ENCODE peak calls at places on chromosomes 5 and 9, in ten cellular contexts. O is body of pancreas, I is heart left ventricle, L is transverse colon, T is sigmoid colon, R is IMR-90, J is thyroid gland, F is uterus, W is prostate gland, Q is spleen. C is an unnamed sample.

GRCh38 chr5:149777382-149777781 is 47.3 kb downstream of the PPARGC1B start:
- DNase-seq in W (no peak), O (no peak), L (no peak), F (peak), J (no peak), Q (no peak), I (peak), R (no peak), T (peak), C (no peak)

GRCh38 chr9:129284607-129285291 is 106.7 kb upstream of the IER5L start:
- DNase-seq in O (peak), W (no peak), R (no peak), Q (peak), T (peak), F (no peak), J (no peak), L (no peak), I (no peak), C (peak)

GRCh38 chr5:85814596-85814995 is 803.1 kb upstream of the COX7C start:
- DNase-seq in Q (no peak), R (no peak), J (no peak), F (no peak), T (no peak), I (no peak), O (no peak), L (no peak), W (no peak), C (no peak)

GRCh38 chr9:99635032-99635431 is 186.7 kb upstream of the NR4A3 start:
- DNase-seq in W (no peak), R (peak), F (no peak), O (no peak), J (no peak), L (no peak), T (no peak), I (no peak), Q (no peak), C (no peak)

GRCh38 chr5:72921103-72921502 is 34.7 kb upstream of the FCHO2 start:
- DNase-seq in O (no peak), T (no peak), F (no peak), L (no peak), J (no peak), W (no peak), Q (no peak), I (no peak), R (no peak), C (no peak)

GRCh38 chr5:173319610-173320100 is 8.6 kb downstream of the STC2 start:
- DNase-seq in R (no peak), O (no peak), W (no peak), T (no peak), Q (peak), J (no peak), L (no peak), F (no peak), I (no peak), C (no peak)

GRCh38 chr9:80928697-80929096 is 760.6 kb downstream of the TLE1 start:
- DNase-seq in R (no peak), I (no peak), O (no peak), W (no peak), F (no peak), T (no peak), J (no peak), L (no peak), Q (no peak), C (no peak)

GRCh38 chr9:105264380-105264779 is 19.9 kb downstream of the SLC44A1 start:
- DNase-seq in J (no peak), Q (no peak), R (no peak), W (no peak), I (no peak), L (no peak), O (no peak), F (no peak), T (no peak), C (no peak)

GRCh38 chr5:68848086-68848485 is 245.7 kb upstream of the SLC30A5 start:
- DNase-seq in Q (no peak), L (no peak), J (no peak), O (no peak), T (no peak), F (no peak), W (no peak), I (no peak), R (no peak), C (no peak)

GRCh38 chr5:179289756-179290385 is 55.4 kb downstream of the ADAMTS2 start:
- DNase-seq in O (no peak), F (no peak), I (peak), W (no peak), T (peak), R (no peak), J (no peak), Q (peak), L (no peak), C (no peak)

GRCh38 chr9:134641173-134641985 is at the start of gene COL5A1:
- DNase-seq in W (peak), R (peak), J (peak), O (peak), L (peak), T (peak), I (peak), F (peak), Q (peak), C (peak)

GRCh38 chr9:114696814-114697544 is 15.0 kb upstream of the TEX48 start:
- DNase-seq in I (no peak), J (no peak), R (peak), W (no peak), T (no peak), O (no peak), L (no peak), Q (no peak), F (no peak), C (no peak)

GRCh38 chr5:108255468-108255867 is 126.4 kb downstream of the FBXL17 start:
- DNase-seq in I (no peak), T (no peak), J (no peak), O (no peak), R (no peak), F (no peak), L (no peak), W (no peak), Q (no peak), C (no peak)

GRCh38 chr5:95892784-95893354 is 68.8 kb downstream of the ELL2 start:
- DNase-seq in J (peak), Q (no peak), F (no peak), T (no peak), W (no peak), O (peak), L (peak), I (no peak), R (no peak), C (no peak)

GRCh38 chr5:173793677-173794570 is 94.2 kb upstream of the CPEB4 start:
- DNase-seq in R (no peak), J (peak), O (no peak), T (no peak), W (no peak), Q (no peak), L (peak), F (no peak), I (no peak), C (peak)

GRCh38 chr9:15552641-15553527 is at the start of gene CCDC171:
- DNase-seq in L (peak), Q (peak), J (peak), R (peak), O (peak), T (peak), W (peak), F (peak), I (peak), C (peak)

GRCh38 chr5:105905392-105905791 is 1765.3 kb downstream of the EFNA5 start:
- DNase-seq in R (no peak), T (no peak), I (no peak), F (no peak), L (no peak), W (no peak), O (no peak), J (no peak), Q (no peak), C (no peak)

GRCh38 chr9:136885950-136886578 is at the start of gene TRAF2:
- DNase-seq in J (peak), W (peak), F (peak), L (peak), I (peak), Q (peak), O (peak), R (peak), T (peak), C (peak)
- TF ChIP-seq POLR2A in J (peak), W (peak), F (peak), L (peak), I (peak), Q (no peak), O (peak), R (no peak), T (no peak), C (no peak)

DNA sequence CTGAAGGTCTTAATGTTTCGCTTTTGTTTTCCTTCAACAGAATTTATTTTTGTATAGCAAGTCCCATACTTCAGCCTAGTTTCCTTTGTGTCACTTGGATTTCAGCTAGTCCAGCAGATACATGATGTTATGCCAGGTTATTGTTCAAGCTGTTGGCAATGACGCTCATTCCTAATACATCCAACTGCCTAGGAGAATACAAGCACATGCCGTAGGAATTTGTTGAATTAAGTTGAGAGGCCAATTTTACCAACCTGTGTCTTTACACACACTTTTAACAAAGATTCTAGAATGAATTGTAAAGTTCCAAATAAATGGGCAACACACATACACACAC is 501.0 kb downstream of the SPATA31D1 start:
- DNase-seq in I (no peak), J (no peak), W (no peak), L (no peak), R (peak), F (no peak), T (no peak), O (no peak), Q (no peak), C (no peak)
- H3K4me3 ChIP-seq in I (no peak), J (no peak), W (no peak), L (no peak), R (no peak), F (no peak), T (no peak), O (no peak), Q (no peak), C (no peak)

GRCh38 chr5:55231476-55232193 is 1.8 kb downstream of the CCNO start:
- DNase-seq in O (peak), R (no peak), F (no peak), I (no peak), L (peak), J (peak), Q (no peak), T (no peak), W (no peak), C (no peak)

GRCh38 chr5:55232194-55232984 is 1.0 kb downstream of the CCNO start:
- DNase-seq in I (no peak), Q (peak), O (peak), W (peak), T (no peak), L (peak), R (no peak), F (no peak), J (peak), C (no peak)

GRCh38 chr5:55234171-55234700 is 828 bp upstream of the CCNO start:
- DNase-seq in I (no peak), F (no peak), R (peak), Q (no peak), T (no peak), W (no peak), O (peak), L (peak), J (peak), C (no peak)

GRCh38 chr5:55231029-55231475 is 2.4 kb downstream of the CCNO start:
- DNase-seq in J (no peak), T (no peak), F (no peak), I (no peak), W (no peak), O (no peak), Q (no peak), R (peak), L (no peak), C (no peak)

GRCh38 chr5:55232985-55233928 is at the start of gene CCNO:
- DNase-seq in T (peak), L (peak), O (peak), I (peak), R (peak), W (peak), J (peak), Q (peak), F (peak), C (peak)
- TF ChIP-seq POLR2A in T (no peak), L (no peak), O (peak), I (no peak), R (no peak), W (peak), J (no peak), Q (no peak), F (no peak), C (no peak)

GRCh38 chr5:23740029-23740428 is 232.6 kb downstream of the PRDM9 start:
- DNase-seq in J (no peak), R (no peak), Q (no peak), W (peak), I (no peak), T (no peak), F (no peak), L (no peak), O (no peak), C (no peak)
- H3K4me3 ChIP-seq in J (no peak), R (no peak), Q (no peak), W (no peak), I (no peak), T (no peak), F (no peak), L (no peak), O (no peak), C (no peak)

GRCh38 chr5:181245427-181246275 is 1.9 kb upstream of the RACK1 start:
- DNase-seq in F (no peak), L (peak), O (peak), Q (peak), J (no peak), R (no peak), W (no peak), T (no peak), I (no peak), C (no peak)

GRCh38 chr5:181248277-181248676 is 4.6 kb upstream of the RACK1 start:
- DNase-seq in O (no peak), L (no peak), R (no peak), T (no peak), F (no peak), J (no peak), I (no peak), Q (no peak), W (no peak), C (no peak)

GRCh38 chr5:181243020-181243520 is 636 bp downstream of the RACK1 start:
- DNase-seq in L (no peak), F (no peak), T (peak), R (no peak), I (no peak), O (no peak), Q (no peak), J (no peak), W (no peak), C (no peak)

GRCh38 chr5:181243521-181244307 is at the start of gene RACK1:
- DNase-seq in F (peak), T (peak), R (peak), Q (peak), O (peak), I (peak), W (peak), L (peak), J (peak), C (peak)

DNA sequence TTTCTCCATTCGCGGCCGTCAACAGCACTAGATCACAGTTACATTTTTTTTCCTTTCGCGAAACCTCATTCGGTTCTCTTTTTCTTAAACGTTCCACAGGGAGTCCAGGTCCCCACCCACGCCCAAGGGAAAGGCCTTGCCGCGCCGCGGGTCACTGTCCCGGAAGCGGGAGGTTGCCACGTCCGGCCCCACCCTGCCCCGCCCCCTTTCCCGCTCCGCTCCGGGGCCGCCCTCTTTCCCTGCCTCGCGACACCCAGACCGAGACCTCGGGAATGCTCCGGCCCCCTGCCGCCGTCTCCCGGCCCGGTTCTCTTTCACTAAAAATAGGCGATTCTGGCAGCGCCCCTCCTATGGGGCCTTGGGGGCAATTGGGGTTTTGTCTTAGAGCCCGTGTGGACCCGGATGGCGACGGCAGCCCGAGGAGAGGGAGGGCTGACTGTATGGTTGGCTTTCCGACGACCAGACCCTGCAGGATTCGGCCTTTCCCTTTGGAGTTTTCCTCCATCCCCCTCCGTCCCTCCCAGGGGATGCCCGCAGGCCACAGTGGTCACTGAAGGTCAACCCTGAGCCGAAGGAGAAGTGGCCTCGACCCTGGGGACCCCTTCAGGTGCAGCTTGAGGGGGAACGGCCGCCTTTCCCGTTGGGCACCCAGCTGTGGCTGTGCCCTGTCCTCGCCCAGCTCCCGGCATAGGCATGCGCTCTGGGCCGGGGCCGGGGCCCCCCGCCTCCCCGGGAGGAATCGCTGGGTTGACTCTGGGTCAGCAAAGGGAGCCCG is 2.8 kb upstream of the RACK1 start:
- DNase-seq in T (peak), J (peak), O (peak), L (peak), W (peak), R (peak), Q (peak), I (peak), F (peak), C (peak)
- TF ChIP-seq POLR2A in T (peak), J (no peak), O (peak), L (peak), W (no peak), R (peak), Q (no peak), I (peak), F (peak), C (no peak)

GRCh38 chr5:124059200-124059599 is 547.2 kb downstream of the CSNK1G3 start:
- DNase-seq in L (no peak), T (no peak), J (no peak), R (no peak), F (no peak), Q (no peak), I (no peak), W (no peak), O (no peak), C (no peak)

GRCh38 chr5:124057815-124058231 is 545.8 kb downstream of the CSNK1G3 start:
- DNase-seq in T (no peak), J (no peak), L (no peak), F (no peak), I (no peak), R (no peak), Q (no peak), W (no peak), O (no peak), C (peak)

GRCh38 chr5:124057161-124057814 is 545.3 kb downstream of the CSNK1G3 start:
- DNase-seq in L (peak), F (peak), J (peak), W (peak), O (peak), R (no peak), I (peak), T (peak), Q (peak), C (no peak)

GRCh38 chr5:124054564-124054963 is 542.6 kb downstream of the CSNK1G3 start:
- DNase-seq in L (no peak), W (no peak), I (no peak), O (no peak), Q (no peak), R (no peak), J (no peak), T (no peak), F (no peak), C (no peak)

GRCh38 chr5:124056326-124057160 is 544.6 kb downstream of the CSNK1G3 start:
- DNase-seq in O (no peak), R (no peak), T (no peak), L (no peak), F (no peak), W (no peak), Q (no peak), I (no peak), J (peak), C (no peak)
- H3K4me3 ChIP-seq in O (no peak), R (no peak), T (no peak), L (no peak), F (no peak), W (no peak), Q (no peak), I (no peak), J (no peak), C (no peak)

DNA sequence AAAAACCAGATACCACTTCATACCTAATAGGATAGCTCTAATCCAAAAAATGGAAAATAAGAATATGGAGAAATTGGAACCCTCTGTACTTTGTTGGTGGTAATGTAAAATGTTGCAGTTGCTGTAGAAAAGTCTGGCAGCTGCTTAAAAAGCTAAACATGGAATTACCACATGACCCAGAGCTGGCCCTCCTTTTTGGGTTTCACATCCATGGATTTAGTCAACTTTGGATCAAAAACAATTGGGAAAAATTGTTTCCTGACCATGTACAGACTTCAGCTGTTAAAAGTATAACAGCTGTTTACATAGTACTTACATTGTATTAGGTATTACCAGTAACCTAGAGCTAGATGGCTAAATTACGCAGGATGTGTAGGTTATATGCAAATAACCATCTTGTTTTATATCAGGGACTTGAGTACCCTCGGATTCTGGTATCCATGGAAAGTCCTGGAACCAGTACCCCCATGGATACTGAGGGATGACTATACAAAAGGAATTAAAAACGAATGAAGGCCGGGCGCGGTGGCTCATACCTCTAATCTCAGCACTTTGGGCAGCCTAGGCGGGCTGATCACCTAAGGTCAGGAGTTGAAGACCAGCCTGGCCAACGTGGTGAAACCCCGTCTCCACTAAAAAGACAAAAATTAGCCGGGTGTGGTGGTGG is 15.9 kb downstream of the DNAJA1 start:
- DNase-seq in R (no peak), J (no peak), L (no peak), Q (no peak), W (no peak), F (no peak), T (no peak), I (no peak), O (no peak), C (no peak)
- TF ChIP-seq POLR2A in R (no peak), J (no peak), L (no peak), Q (no peak), W (no peak), F (no peak), T (no peak), I (no peak), O (no peak), C (no peak)

DNA sequence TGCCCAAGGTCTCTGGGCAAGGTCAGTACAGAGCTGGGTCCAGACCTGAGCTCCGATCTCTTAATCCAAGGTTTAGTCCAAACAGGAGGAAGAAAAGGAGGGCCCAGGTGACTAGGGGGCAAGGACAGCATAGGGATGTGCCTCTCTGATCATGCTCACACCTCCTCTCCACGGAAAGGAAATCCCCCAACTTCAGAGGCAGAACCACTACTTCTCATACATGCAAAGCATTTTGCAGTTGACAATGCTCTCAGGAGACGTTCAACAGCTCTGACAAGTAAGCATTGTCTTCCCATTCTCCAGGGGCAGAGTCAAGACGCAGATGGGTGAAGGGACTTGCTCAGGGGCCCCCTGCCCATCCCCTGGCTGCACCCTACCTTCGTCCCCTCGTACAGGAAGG is 8.7 kb upstream of the CORO2A start:
- DNase-seq in Q (no peak), J (no peak), F (no peak), I (no peak), W (no peak), T (no peak), L (no peak), R (no peak), O (no peak), C (no peak)
- H3K4me3 ChIP-seq in Q (no peak), J (no peak), F (no peak), I (no peak), W (no peak), T (no peak), L (no peak), R (no peak), O (no peak), C (no peak)

GRCh38 chr9:136882109-136882946 is 4.0 kb upstream of the TRAF2 start:
- DNase-seq in J (no peak), W (no peak), I (no peak), L (peak), F (no peak), R (peak), T (peak), Q (peak), O (peak), C (no peak)
- TF ChIP-seq POLR2A in J (no peak), W (no peak), I (no peak), L (no peak), F (no peak), R (no peak), T (no peak), Q (no peak), O (no peak), C (no peak)